ENCODE peak calls at places on chromosomes 3 and 15, in eight cellular contexts. I, L, J, M, S, H, O and P are unnamed samples.

GRCh38 chr3:50192689-50193141 is 1.3 kb downstream of the GNAT1 start:
- DNase-seq in I (peak), L (peak), J (peak), M (peak), S (peak), H (peak), O (peak), P (no peak)

GRCh38 chr3:111803123-111803593 is 55.9 kb upstream of the PHLDB2 start:
- DNase-seq in I (no peak), L (no peak), J (peak), M (no peak), S (no peak), H (peak), O (peak), P (peak)

GRCh38 chr3:25548836-25549235 is 115.9 kb downstream of the TOP2B start:
- DNase-seq in I (no peak), L (no peak), J (no peak), M (no peak), S (no peak), H (no peak), O (no peak), P (no peak)

GRCh38 chr15:29570931-29571727 is 251.1 kb downstream of the TJP1 start:
- DNase-seq in I (no peak), L (no peak), J (no peak), M (no peak), S (no peak), H (peak), O (no peak), P (no peak)

GRCh38 chr3:147381610-147382009 is 24.7 kb downstream of the ZIC4 start:
- DNase-seq in I (no peak), L (no peak), J (no peak), M (no peak), S (no peak), H (no peak), O (no peak), P (no peak)

GRCh38 chr15:58486564-58486963 is 54.8 kb downstream of the LIPC start:
- DNase-seq in I (no peak), L (no peak), J (no peak), M (no peak), S (no peak), H (no peak), O (peak), P (no peak)

GRCh38 chr3:149437286-149437685 is 37.2 kb upstream of the TM4SF4 start:
- DNase-seq in I (no peak), L (no peak), J (no peak), M (no peak), S (no peak), H (no peak), O (no peak), P (no peak)

GRCh38 chr3:141105828-141106628 is 54.9 kb downstream of the SPSB4 start:
- DNase-seq in I (peak), L (no peak), J (peak), M (peak), S (no peak), H (peak), O (peak), P (peak)

GRCh38 chr15:82916161-82916952 is 36.2 kb downstream of the HOMER2 start:
- DNase-seq in I (no peak), L (no peak), J (no peak), M (no peak), S (no peak), H (no peak), O (no peak), P (no peak)

GRCh38 chr15:42215854-42216829 is 8.0 kb upstream of the VPS39 start:
- DNase-seq in I (peak), L (no peak), J (no peak), M (no peak), S (no peak), H (no peak), O (peak), P (no peak)

GRCh38 chr3:5294360-5294759 is 106.9 kb downstream of the EDEM1 start:
- DNase-seq in I (no peak), L (no peak), J (no peak), M (no peak), S (no peak), H (no peak), O (no peak), P (no peak)

GRCh38 chr3:150761831-150762661 is 923 bp downstream of the SIAH2 start:
- DNase-seq in I (peak), L (no peak), J (peak), M (peak), S (no peak), H (peak), O (peak), P (no peak)

GRCh38 chr3:212432-212831 is 15.9 kb downstream of the CHL1 start:
- DNase-seq in I (no peak), L (no peak), J (no peak), M (no peak), S (no peak), H (no peak), O (no peak), P (no peak)

GRCh38 chr15:71294636-71295241 is 179.5 kb downstream of the THSD4 start:
- DNase-seq in I (no peak), L (no peak), J (no peak), M (no peak), S (no peak), H (no peak), O (peak), P (no peak)

GRCh38 chr3:177427540-177427939 is 230.3 kb upstream of the TBL1XR1 start:
- DNase-seq in I (no peak), L (no peak), J (no peak), M (no peak), S (no peak), H (no peak), O (no peak), P (no peak)

GRCh38 chr15:88635343-88635742 is 3.5 kb upstream of the ISG20 start:
- DNase-seq in I (peak), L (no peak), J (no peak), M (no peak), S (no peak), H (no peak), O (no peak), P (no peak)

GRCh38 chr15:39596358-39597051 is 15.6 kb downstream of the THBS1 start:
- DNase-seq in I (no peak), L (no peak), J (no peak), M (no peak), S (no peak), H (no peak), O (no peak), P (no peak)

GRCh38 chr3:39383913-39384664 is 919 bp downstream of the SLC25A38 start:
- DNase-seq in I (peak), L (peak), J (peak), M (peak), S (peak), H (peak), O (peak), P (no peak)

GRCh38 chr15:69104050-69104750 is 56.2 kb upstream of the GLCE start:
- DNase-seq in I (no peak), L (no peak), J (no peak), M (no peak), S (no peak), H (no peak), O (no peak), P (no peak)

GRCh38 chr15:70430029-70430428 is 332.3 kb upstream of the TLE3 start:
- DNase-seq in I (no peak), L (no peak), J (no peak), M (no peak), S (no peak), H (no peak), O (no peak), P (no peak)

GRCh38 chr3:173221010-173221409 is 80.0 kb upstream of the SPATA16 start:
- DNase-seq in I (peak), L (no peak), J (no peak), M (no peak), S (no peak), H (peak), O (peak), P (no peak)

GRCh38 chr3:129892486-129892856 is 1.0 kb downstream of the TMCC1 start:
- DNase-seq in I (no peak), L (no peak), J (no peak), M (peak), S (no peak), H (no peak), O (no peak), P (no peak)

GRCh38 chr3:42755681-42756578 is 17.1 kb downstream of the CCDC13 start:
- DNase-seq in I (peak), L (no peak), J (peak), M (no peak), S (no peak), H (peak), O (peak), P (no peak)